ENCODE peak calls at places on chromosomes 4 and X, in nine cellular contexts. Q, M, B, Z, F, E, J, N and X are unnamed samples.
A peak's percentile ranks its signal among the peaks of the same experiment; 100 is the strongest.

GRCh38 chr4:77044458-77045124 is 31.2 kb downstream of the CCNI start:
- DNase-seq in M (no peak), E (no peak), F (no peak), B (no peak), Q (no peak), J (no peak), Z (no peak), N (peak; percentile 50), X (peak; percentile 68)

GRCh38 chr4:115113382-115114106 is at the start of gene NDST4:
- DNase-seq in F (no peak), E (no peak), N (peak; percentile 5), Z (peak; percentile 13), M (no peak), Q (peak; percentile 11), B (peak; percentile 16), J (no peak), X (peak; percentile 3)

GRCh38 chr4:138037716-138038115 is 204.4 kb downstream of the SLC7A11 start:
- DNase-seq in E (no peak), J (no peak), F (peak; percentile 46), Z (no peak), M (no peak), B (no peak), N (no peak), Q (no peak), X (peak; percentile 45)

GRCh38 chr4:153594208-153594607 is 89.9 kb upstream of the TLR2 start:
- DNase-seq in M (no peak), Q (no peak), F (peak; percentile 31), E (no peak), Z (no peak), N (peak; percentile 40), J (no peak), B (no peak), X (peak; percentile 28)

GRCh38 chr4:158181906-158182305 is 9.1 kb upstream of the GASK1B start:
- DNase-seq in Q (no peak), Z (no peak), F (no peak), B (no peak), N (no peak), E (no peak), M (no peak), J (no peak), X (no peak)

GRCh38 chr4:149765630-149766029 is 50.0 kb downstream of the IQCM start:
- DNase-seq in N (peak; percentile 73), B (peak; percentile 13), F (no peak), Q (no peak), Z (no peak), E (no peak), J (no peak), M (no peak), X (peak; percentile 26)

GRCh38 chr4:128848461-128848860 is 39.0 kb downstream of the JADE1 start:
- DNase-seq in Z (no peak), J (no peak), N (no peak), F (no peak), E (no peak), B (no peak), Q (no peak), M (no peak), X (no peak)

GRCh38 chr4:167210166-167210565 is 24.1 kb downstream of the SPOCK3 start:
- DNase-seq in N (no peak), E (no peak), Z (no peak), M (no peak), B (no peak), Q (no peak), J (no peak), F (no peak), X (no peak)

GRCh38 chr4:185534534-185534849 is 815 bp downstream of the PDLIM3 start:
- DNase-seq in Q (no peak), J (no peak), B (no peak), E (no peak), N (no peak), F (no peak), Z (no peak), M (no peak), X (peak; percentile 70)

GRCh38 chrX:153598541-153599191 is at the start of gene CCNQ:
- DNase-seq in M (no peak), Q (peak; percentile 17), F (no peak), E (no peak), B (no peak), J (no peak), N (no peak), Z (no peak), X (peak; percentile 20)

GRCh38 chr4:150768492-150768891 is 186.5 kb downstream of the MAB21L2 start:
- DNase-seq in Q (no peak), M (no peak), E (no peak), J (no peak), Z (no peak), N (no peak), F (no peak), B (no peak), X (no peak)

GRCh38 chrX:48003367-48003757 is 427 bp downstream of the ZNF182 start:
- DNase-seq in F (no peak), Z (peak; percentile 16), B (no peak), J (no peak), Q (no peak), E (no peak), M (peak; percentile 39), N (no peak), X (no peak)

GRCh38 chrX:72247206-72247944 is 8.5 kb upstream of the ERCC6L start:
- DNase-seq in N (no peak), M (no peak), J (no peak), Q (peak; percentile 74), E (no peak), Z (peak; percentile 46), F (no peak), B (no peak), X (peak; percentile 62)

GRCh38 chr4:36719425-36719824 is 438.0 kb downstream of the DTHD1 start:
- DNase-seq in Z (no peak), F (no peak), B (no peak), J (no peak), Q (no peak), N (no peak), E (no peak), M (no peak), X (no peak)
- H3K4me3 ChIP-seq in Z (no peak overlapping the region), F (no peak overlapping the region), B (no peak overlapping the region), J (no peak overlapping the region), Q (no peak overlapping the region), N (no peak overlapping the region), E (no peak overlapping the region), M (no peak overlapping the region), X (no peak overlapping the region)

GRCh38 chrX:65985211-65985610 is 54.7 kb downstream of the VSIG4 start:
- DNase-seq in N (no peak), Q (no peak), F (no peak), E (no peak), Z (no peak), B (no peak), M (no peak), J (no peak), X (no peak)

GRCh38 chrX:65987856-65988255 is 52.0 kb downstream of the VSIG4 start:
- DNase-seq in M (no peak), J (no peak), N (no peak), Z (no peak), E (no peak), Q (no peak), F (no peak), B (no peak), X (no peak)

GRCh38 chrX:65990702-65991101 is 49.2 kb downstream of the VSIG4 start:
- DNase-seq in Z (no peak), M (no peak), E (no peak), J (no peak), B (no peak), Q (no peak), N (no peak), F (no peak), X (no peak)

DNA sequence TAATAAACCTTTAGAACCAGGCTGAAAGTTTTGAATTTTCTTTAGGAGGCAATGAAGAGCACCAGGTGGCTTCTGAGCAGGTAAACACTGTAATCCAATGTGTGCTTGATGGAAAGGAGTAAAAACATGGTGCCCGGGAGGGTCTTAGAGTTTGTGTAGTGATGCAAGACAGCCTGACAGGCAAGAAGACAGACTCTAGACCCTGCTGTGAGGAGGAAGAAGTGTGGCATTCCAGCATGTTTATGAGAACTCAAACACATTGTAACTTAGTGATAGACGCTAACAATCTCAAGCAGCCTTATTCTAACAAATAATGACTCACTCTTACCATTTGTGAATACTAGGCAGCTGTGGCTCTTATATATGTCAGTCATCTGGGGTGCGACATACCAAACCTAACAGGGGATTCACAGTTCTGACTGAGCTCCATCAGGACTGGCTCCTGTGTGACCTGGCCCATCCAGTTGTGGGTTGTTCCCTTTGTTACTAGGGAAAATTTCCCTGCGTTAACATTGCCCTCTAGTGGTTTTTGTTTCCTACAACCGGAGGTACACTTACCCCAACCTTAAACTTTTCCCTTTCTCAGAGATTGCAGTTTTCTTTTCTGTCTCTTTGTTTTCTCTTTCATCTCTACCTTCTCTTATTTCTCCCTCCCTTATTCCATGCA is 53.8 kb downstream of the VSIG4 start:
- DNase-seq in F (no peak), M (no peak), Z (peak; percentile 25), J (no peak), N (peak; percentile 79), Q (peak; percentile 3), B (no peak), E (peak; percentile 68), X (peak; percentile 72)
- TF ChIP-seq CTCF in F (peak; percentile 68), M (peak; percentile 30), Z (peak; percentile 26), J (peak; percentile 56), N (peak; percentile 46), Q (peak; percentile 54), B (peak; percentile 59), E (peak; percentile 47), X (peak; percentile 55)

GRCh38 chr4:2042207-2042946 is 16.8 kb upstream of the NAT8L start:
- DNase-seq in M (peak; percentile 37), E (no peak), Q (no peak), J (no peak), Z (no peak), F (no peak), N (no peak), B (no peak), X (no peak)
- H3K4me3 ChIP-seq in M (peak overlapping the region; percentile 86), E (peak overlapping the region; percentile 80), Q (peak overlapping the region; percentile 71), J (peak overlapping the region; percentile 74), Z (peak overlapping the region; percentile 61), F (peak overlapping the region; percentile 92), N (peak overlapping the region; percentile 56), B (peak overlapping the region; percentile 88), X (peak overlapping the region; percentile 77)

GRCh38 chrX:87434618-87435017 is 83.0 kb upstream of the KLHL4 start:
- DNase-seq in B (no peak), F (no peak), N (no peak), Q (no peak), E (no peak), J (no peak), Z (no peak), M (no peak), X (peak; percentile 28)
- TF ChIP-seq CTCF in B (no peak), F (no peak), N (no peak), Q (no peak), E (no peak), J (no peak), Z (no peak), M (no peak), X (no peak)